ENCODE peak calls at places on chromosomes 2 and 18, in eight cellular contexts. S is iPS-NIHi11; C is activated CD8-positive, alpha-beta memory T cell treated with anti-CD3 and anti-CD28 coated beads, Interleukin-2, amount 50 U/mL, for 4 hours; Y is stimulated activated CD8-positive, alpha-beta memory T cell treated with anti-CD3 and anti-CD28 coated beads, Interleukin-12 subunit alpha, Interleukin-12 subunit beta, amount 100 ng/mL, for 4 hours; O is NCI-H1105; T is endothelial cell of umbilical vein; G is colonic mucosa; K is adrenal gland. P is an unnamed sample.

GRCh38 chr18:57059366-57059765 is 87.5 kb upstream of the BOD1L2 start:
- DNase-seq in O (no peak), S (no peak), C (no peak), Y (no peak), G (no peak), T (no peak), K (no peak), P (no peak)

GRCh38 chr2:109467701-109468100 is 146.1 kb downstream of the SEPTIN10 start:
- DNase-seq in C (no peak), S (no peak), K (no peak), T (no peak), G (no peak), Y (no peak), O (no peak), P (no peak)

GRCh38 chr2:55018619-55019018 is 31.6 kb downstream of the RTN4 start:
- DNase-seq in S (no peak), K (no peak), Y (no peak), C (no peak), G (no peak), T (no peak), O (no peak), P (no peak)

GRCh38 chr2:3280197-3280596 is 97.4 kb downstream of the EIPR1 start:
- DNase-seq in G (no peak), T (no peak), K (peak; percentile 10), C (peak; percentile 13), O (no peak), Y (no peak), S (no peak), P (no peak)

GRCh38 chr2:239067196-239067865 is 219.4 kb downstream of the TWIST2 start:
- DNase-seq in G (no peak), S (no peak), O (no peak), K (no peak), T (no peak), Y (no peak), C (no peak), P (no peak)

GRCh38 chr2:13725945-13726344 is 906.6 kb upstream of the LRATD1 start:
- DNase-seq in C (no peak), O (no peak), K (no peak), S (no peak), G (no peak), T (no peak), Y (no peak), P (no peak)

GRCh38 chr2:85560812-85561279 is 447 bp downstream of the GGCX start:
- DNase-seq in G (no peak), O (no peak), K (no peak), S (peak; percentile 25), T (no peak), Y (no peak), C (no peak), P (no peak)

GRCh38 chr2:55839182-55839819 is 84.3 kb downstream of the EFEMP1 start:
- DNase-seq in S (peak; percentile 43), K (no peak), G (peak; percentile 44), C (no peak), Y (no peak), O (peak; percentile 86), T (no peak), P (no peak)

GRCh38 chr2:10278029-10278762 is 24.5 kb upstream of the HPCAL1 start:
- DNase-seq in Y (no peak), T (no peak), O (no peak), S (no peak), K (peak; percentile 73), G (peak; percentile 42), C (no peak), P (peak; percentile 44)

GRCh38 chr18:5457467-5457957 is 86.3 kb downstream of the EPB41L3 start:
- DNase-seq in S (no peak), K (no peak), C (no peak), O (no peak), Y (no peak), G (no peak), T (no peak), P (no peak)

GRCh38 chr2:105882920-105883319 is 138.2 kb downstream of the NCK2 start:
- DNase-seq in K (no peak), S (no peak), O (no peak), Y (no peak), G (no peak), T (no peak), C (no peak), P (no peak)

GRCh38 chr2:241935314-241935713 is 65.8 kb downstream of the RTP5 start:
- DNase-seq in S (no peak), T (no peak), C (no peak), K (no peak), O (no peak), G (no peak), Y (no peak), P (no peak)

GRCh38 chr2:152861349-152861942 is 143.0 kb downstream of the ARL6IP6 start:
- DNase-seq in Y (no peak), C (no peak), K (no peak), O (no peak), T (peak; percentile 30), G (peak; percentile 28), S (peak; percentile 77), P (no peak)

GRCh38 chr2:173414823-173415322 is 60.2 kb downstream of the CDCA7 start:
- DNase-seq in G (no peak), S (no peak), O (no peak), Y (no peak), T (peak; percentile 50), C (no peak), K (peak; percentile 29), P (no peak)

GRCh38 chr2:47561906-47562305 is 158.9 kb downstream of the MSH2 start:
- DNase-seq in S (no peak), K (no peak), O (no peak), C (no peak), G (no peak), Y (no peak), T (no peak), P (no peak)

GRCh38 chr2:222941510-222942032 is 80.7 kb downstream of the ACSL3 start:
- DNase-seq in K (no peak), C (no peak), S (no peak), O (no peak), T (no peak), Y (no peak), G (no peak), P (no peak)

GRCh38 chr2:98412751-98413445 is 31.8 kb upstream of the INPP4A start:
- DNase-seq in C (peak; percentile 43), S (peak; percentile 61), K (peak; percentile 35), Y (peak; percentile 8), O (no peak), T (peak; percentile 87), G (peak; percentile 68), P (peak; percentile 69)

GRCh38 chr2:43484323-43484930 is 111.4 kb downstream of the THADA start:
- DNase-seq in K (no peak), T (peak; percentile 84), O (peak; percentile 32), Y (no peak), C (no peak), S (peak; percentile 21), G (no peak), P (no peak)

GRCh38 chr2:150425121-150425559 is 62.3 kb downstream of the RND3 start:
- DNase-seq in S (peak; percentile 26), G (no peak), C (no peak), Y (no peak), O (no peak), K (no peak), T (peak; percentile 76), P (no peak)

GRCh38 chr2:174901075-174901474 is 104.1 kb downstream of the CHN1 start:
- DNase-seq in S (no peak), K (no peak), Y (no peak), O (no peak), G (no peak), T (no peak), C (no peak), P (no peak)

GRCh38 chr2:135052997-135053474 is 944 bp downstream of the RAB3GAP1 start:
- DNase-seq in G (no peak), O (no peak), S (no peak), T (peak; percentile 9), Y (no peak), K (no peak), C (peak; percentile 19), P (no peak)

GRCh38 chr18:48408727-48409590 is at the start of gene ZBTB7C:
- DNase-seq in K (peak; percentile 46), Y (no peak), S (peak; percentile 70), C (no peak), G (peak; percentile 37), T (peak; percentile 3), O (peak; percentile 19), P (no peak)

GRCh38 chr2:100755441-100755840 is 64.5 kb upstream of the NPAS2 start:
- DNase-seq in O (no peak), T (no peak), S (no peak), K (no peak), C (no peak), Y (no peak), G (no peak), P (no peak)

GRCh38 chr2:180195847-180196246 is 188.8 kb upstream of the CWC22 start:
- DNase-seq in O (no peak), K (no peak), C (no peak), T (no peak), G (no peak), S (no peak), Y (no peak), P (no peak)

GRCh38 chr2:206159346-206160123 is at the start of the genes EEF1B2 and NDUFS1:
- DNase-seq in S (peak; percentile 96), Y (peak; percentile 95), O (peak; percentile 95), C (peak; percentile 96), T (peak; percentile 99), G (peak; percentile 97), K (peak; percentile 98), P (peak; percentile 91)

GRCh38 chr2:230412369-230412706 is 3.7 kb upstream of the SP100 start:
- DNase-seq in Y (no peak), C (no peak), T (no peak), G (no peak), O (no peak), K (no peak), S (no peak), P (no peak)

GRCh38 chr18:63177822-63178525 is 141.6 kb downstream of the BCL2 start:
- DNase-seq in O (peak; percentile 73), Y (no peak), S (no peak), C (no peak), K (no peak), G (peak; percentile 83), T (no peak), P (peak; percentile 21)

GRCh38 chr2:20011276-20012031 is 1.0 kb downstream of the MATN3 start:
- DNase-seq in K (no peak), C (no peak), T (no peak), G (no peak), Y (no peak), O (no peak), S (no peak), P (no peak)

GRCh38 chr2:5995832-5996231 is 303.6 kb downstream of the SOX11 start:
- DNase-seq in O (no peak), G (no peak), S (no peak), C (no peak), K (no peak), T (no peak), Y (no peak), P (no peak)

GRCh38 chr2:172445851-172446250 is 18.5 kb downstream of the ITGA6 start:
- DNase-seq in O (no peak), C (no peak), K (no peak), Y (no peak), G (no peak), S (no peak), T (peak; percentile 29), P (no peak)

GRCh38 chr2:62204998-62205496 is 9.1 kb downstream of the B3GNT2 start:
- DNase-seq in T (no peak), C (no peak), Y (no peak), K (no peak), O (no peak), S (no peak), G (no peak), P (no peak)

GRCh38 chr2:152186257-152186656 is 10.7 kb upstream of the STAM2 start:
- DNase-seq in T (peak; percentile 29), C (no peak), G (no peak), O (no peak), S (no peak), K (no peak), Y (no peak), P (no peak)